ENCODE peak calls at places on chromosome 16, in eight cellular contexts. U is kidney, C is stomach, K is tibial artery, E is thoracic aorta, Z is fibroblast of lung, Y is AG04449, F is AG04450. A is an unnamed sample.

GRCh38 chr16:84383106-84383505 is 14.8 kb downstream of the ATP2C2 start:
- DNase-seq in U (peak; percentile 34), C (no peak), K (no peak), E (no peak), Z (no peak), Y (no peak), F (no peak), A (no peak)

GRCh38 chr16:68733570-68733969 is 3.5 kb upstream of the CDH1 start:
- DNase-seq in U (no peak), C (no peak), K (no peak), E (no peak), Z (no peak), Y (no peak), F (no peak), A (no peak)

GRCh38 chr16:84446596-84447392 is 57.7 kb downstream of the MEAK7 start:
- DNase-seq in U (no peak), C (no peak), K (no peak), E (no peak), Z (no peak), Y (no peak), F (no peak), A (no peak)

GRCh38 chr16:12535535-12536411 is 267.9 kb downstream of the CPPED1 start:
- DNase-seq in U (no peak), C (no peak), K (no peak), E (no peak), Z (no peak), Y (no peak), F (no peak), A (no peak)

GRCh38 chr16:57675752-57676623 is 7.9 kb downstream of the ADGRG3 start:
- DNase-seq in U (no peak), C (no peak), K (no peak), E (no peak), Z (no peak), Y (no peak), F (no peak), A (no peak)

GRCh38 chr16:52630711-52631110 is 83.8 kb upstream of the TOX3 start:
- DNase-seq in U (no peak), C (no peak), K (no peak), E (no peak), Z (no peak), Y (no peak), F (no peak), A (no peak)

GRCh38 chr16:26382607-26383006 is 684.1 kb upstream of the C16orf82 start:
- DNase-seq in U (no peak), C (no peak), K (no peak), E (no peak), Z (no peak), Y (no peak), F (no peak), A (no peak)

GRCh38 chr16:990516-991291 is 9.1 kb downstream of the SOX8 start:
- DNase-seq in U (no peak), C (no peak), K (no peak), E (no peak), Z (no peak), Y (no peak), F (no peak), A (no peak)

GRCh38 chr16:89829630-89830437 is 1.6 kb downstream of the SPIRE2 start:
- DNase-seq in U (no peak), C (no peak), K (no peak), E (no peak), Z (no peak), Y (no peak), F (no peak), A (no peak)

GRCh38 chr16:4689864-4690704 is 3.3 kb upstream of the NUDT16L1 start:
- DNase-seq in U (peak; percentile 49), C (no peak), K (no peak), E (no peak), Z (no peak), Y (no peak), F (no peak), A (no peak)

GRCh38 chr16:22844426-22844825 is 30.5 kb downstream of the HS3ST2 start:
- DNase-seq in U (no peak), C (no peak), K (no peak), E (no peak), Z (no peak), Y (no peak), F (no peak), A (no peak)

DNA sequence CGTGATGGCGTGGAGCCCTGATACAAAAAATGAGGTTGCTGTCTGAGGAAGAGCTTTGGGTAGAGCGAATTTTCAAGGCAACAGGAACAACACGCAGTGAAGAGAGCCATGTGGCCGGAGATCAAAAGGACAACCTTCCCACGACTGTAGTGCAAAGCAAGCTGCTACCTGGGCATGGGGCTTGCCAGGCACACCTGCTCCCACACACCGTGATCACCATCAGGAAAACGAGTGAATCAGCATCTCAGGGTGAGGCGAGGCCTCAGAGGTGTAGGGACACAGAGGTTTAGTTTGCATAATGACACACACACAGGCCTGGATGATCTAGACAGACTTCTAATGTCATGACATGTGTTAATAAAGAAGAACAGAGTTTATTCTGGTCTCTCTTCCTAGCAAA is 65.7 kb downstream of the PARN start:
- DNase-seq in U (no peak), C (peak; percentile 65), K (no peak), E (no peak), Z (no peak), Y (no peak), F (no peak), A (no peak)
- H3K4me3 ChIP-seq in U (no peak overlapping the region), C (no peak overlapping the region), K (no peak overlapping the region), E (no peak overlapping the region), Z (no peak overlapping the region), Y (no peak overlapping the region), F (no peak overlapping the region), A (no peak overlapping the region)

GRCh38 chr16:60107920-60108319 is 1373.8 kb upstream of the GOT2 start:
- DNase-seq in U (no peak), C (no peak), K (no peak), E (no peak), Z (peak; percentile 8), Y (no peak), F (no peak), A (no peak)

GRCh38 chr16:60110531-60110930 is 1376.4 kb upstream of the GOT2 start:
- DNase-seq in U (no peak), C (no peak), K (no peak), E (no peak), Z (no peak), Y (no peak), F (no peak), A (no peak)

GRCh38 chr16:60107467-60107866 is 1373.4 kb upstream of the GOT2 start:
- DNase-seq in U (no peak), C (no peak), K (no peak), E (no peak), Z (peak; percentile 86), Y (no peak), F (no peak), A (no peak)
- TF ChIP-seq CTCF in U (no peak), C (no peak), K (no peak), E (no peak), Z (no peak), Y (no peak), F (no peak), A (no peak)

GRCh38 chr16:17465460-17465859 is 5.3 kb downstream of the XYLT1 start:
- DNase-seq in U (no peak), C (no peak), K (no peak), E (no peak), Z (no peak), Y (no peak), F (no peak), A (no peak)

GRCh38 chr16:17467923-17468540 is 2.7 kb downstream of the XYLT1 start:
- DNase-seq in U (peak; percentile 73), C (peak; percentile 67), K (peak; percentile 79), E (no peak), Z (peak; percentile 62), Y (no peak), F (peak; percentile 32), A (peak; percentile 54)

GRCh38 chr16:17468611-17469010 is 2.1 kb downstream of the XYLT1 start:
- DNase-seq in U (no peak), C (no peak), K (no peak), E (no peak), Z (no peak), Y (no peak), F (no peak), A (no peak)

GRCh38 chr16:17469011-17469741 is 1.6 kb downstream of the XYLT1 start:
- DNase-seq in U (no peak), C (no peak), K (peak; percentile 38), E (no peak), Z (peak; percentile 78), Y (peak; percentile 63), F (peak; percentile 30), A (no peak)

GRCh38 chr16:17466876-17467275 is 3.9 kb downstream of the XYLT1 start:
- DNase-seq in U (no peak), C (no peak), K (no peak), E (no peak), Z (no peak), Y (no peak), F (no peak), A (no peak)
- H3K4me3 ChIP-seq in U (no peak overlapping the region), C (no peak overlapping the region), K (no peak overlapping the region), E (no peak overlapping the region), Z (peak overlapping the region; percentile 85), Y (peak overlapping the region; percentile 84), F (no peak overlapping the region), A (no peak overlapping the region)

DNA sequence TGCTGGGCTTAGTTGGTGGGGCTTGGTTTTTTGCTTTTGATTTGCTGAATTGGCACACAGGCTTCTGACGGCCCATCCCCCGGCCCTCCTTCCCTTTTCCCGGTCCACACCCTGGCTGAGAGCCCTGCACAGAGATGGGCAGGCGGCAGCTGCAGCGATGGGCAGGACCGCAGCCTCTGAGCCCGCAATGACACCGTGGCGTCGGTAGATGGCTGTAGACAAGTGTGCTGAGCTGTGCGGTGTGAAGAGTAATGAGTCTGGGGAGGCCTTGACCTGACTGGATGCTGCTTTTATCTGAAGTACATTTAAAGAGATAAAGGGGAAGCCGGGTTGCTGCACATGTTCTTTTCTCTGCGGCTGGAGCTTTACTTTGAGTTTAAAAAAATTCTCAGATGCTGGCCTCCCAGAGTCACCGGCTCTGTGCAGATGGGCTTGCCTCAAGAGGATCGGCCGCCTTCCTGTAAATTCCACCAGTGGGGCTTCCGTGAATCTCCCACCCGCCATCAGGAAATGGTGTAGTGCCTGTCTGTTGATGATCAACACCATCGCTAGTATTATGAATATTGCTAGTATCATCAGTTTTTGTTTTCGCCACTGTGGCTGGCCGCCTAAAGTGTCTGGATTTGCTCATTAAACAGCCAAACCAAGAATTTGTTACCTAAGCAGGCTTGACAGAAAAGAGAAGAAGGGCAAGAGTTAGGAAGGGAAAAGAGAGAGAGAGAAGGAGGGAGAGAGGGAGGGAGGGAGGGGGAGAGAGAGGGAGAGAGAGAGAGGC is 245.6 kb upstream of the RBFOX1 start:
- DNase-seq in U (peak; percentile 57), C (no peak), K (no peak), E (no peak), Z (no peak), Y (no peak), F (no peak), A (peak; percentile 33)
- TF ChIP-seq CTCF in U (peak; percentile 22), C (no peak), K (no peak), E (no peak), Z (no peak), Y (no peak), F (no peak), A (peak; percentile 57)

GRCh38 chr16:85573696-85574641 is 39.2 kb upstream of the GSE1 start:
- DNase-seq in U (peak; percentile 93), C (no peak), K (peak; percentile 75), E (peak; percentile 65), Z (peak; percentile 84), Y (no peak), F (no peak), A (peak; percentile 75)
- H3K4me3 ChIP-seq in U (peak overlapping the region; percentile 15), C (no peak overlapping the region), K (peak overlapping the region; percentile 34), E (peak overlapping the region; percentile 59), Z (peak overlapping the region; percentile 10), Y (no peak overlapping the region), F (no peak overlapping the region), A (peak overlapping the region; percentile 43)